ENCODE peak calls at places on chromosome X, in five cellular contexts. L, A, U, Q and N are unnamed samples.

GRCh38 chrX:100368167-100368566 is 41.9 kb downstream of the PCDH19 start:
- DNase-seq in L (no peak), A (no peak), U (peak), Q (no peak), N (peak)

GRCh38 chrX:93585661-93586060 is 87.7 kb downstream of the NAP1L3 start:
- DNase-seq in L (no peak), A (no peak), U (no peak), Q (no peak), N (peak)

GRCh38 chrX:41695464-41695863 is 6.7 kb downstream of the GPR34 start:
- DNase-seq in L (peak), A (no peak), U (no peak), Q (no peak), N (no peak)

GRCh38 chrX:70231666-70232065 is 2.8 kb upstream of the AWAT1 start:
- DNase-seq in L (no peak), A (no peak), U (no peak), Q (no peak), N (no peak)

GRCh38 chrX:150547511-150548115 is 20.8 kb upstream of the MTM1 start:
- DNase-seq in L (no peak), A (peak), U (no peak), Q (peak), N (no peak)

GRCh38 chrX:140661657-140662056 is 47.9 kb upstream of the LINC00632 start:
- DNase-seq in L (no peak), A (no peak), U (no peak), Q (no peak), N (no peak)

GRCh38 chrX:134013092-134013497 is 27.7 kb upstream of the GPC3 start:
- DNase-seq in L (no peak), A (no peak), U (no peak), Q (no peak), N (peak)

GRCh38 chrX:119236599-119237525 is 777 bp downstream of the PGRMC1 start:
- DNase-seq in L (peak), A (no peak), U (peak), Q (no peak), N (peak)

GRCh38 chrX:45775462-45775861 is 574.8 kb upstream of the DIPK2B start:
- DNase-seq in L (no peak), A (no peak), U (no peak), Q (no peak), N (peak)

GRCh38 chrX:148417934-148418333 is 82.5 kb upstream of the AFF2 start:
- DNase-seq in L (no peak), A (no peak), U (no peak), Q (no peak), N (no peak)

GRCh38 chrX:10450959-10451355 is 169.4 kb downstream of the MID1 start:
- DNase-seq in L (no peak), A (no peak), U (no peak), Q (no peak), N (no peak)

GRCh38 chrX:95835223-95835622 is 849.4 kb upstream of the DIAPH2 start:
- DNase-seq in L (no peak), A (no peak), U (no peak), Q (no peak), N (no peak)

GRCh38 chrX:119423631-119424030 is 24.5 kb downstream of the SLC25A43 start:
- DNase-seq in L (no peak), A (no peak), U (no peak), Q (no peak), N (no peak)

GRCh38 chrX:42680651-42681050 is 97.3 kb downstream of the PPP1R2C start:
- DNase-seq in L (no peak), A (no peak), U (peak), Q (no peak), N (no peak)

GRCh38 chrX:138885886-138886285 is 174.4 kb upstream of the FGF13 start:
- DNase-seq in L (no peak), A (no peak), U (no peak), Q (no peak), N (no peak)

GRCh38 chrX:67574696-67575095 is 30.9 kb downstream of the AR start:
- DNase-seq in L (no peak), A (no peak), U (no peak), Q (no peak), N (no peak)

GRCh38 chrX:24241822-24242648 is 71.8 kb downstream of the SUPT20HL2 start:
- DNase-seq in L (no peak), A (no peak), U (peak), Q (no peak), N (peak)

GRCh38 chrX:153981771-153982533 is 9.4 kb downstream of the TMEM187 start:
- DNase-seq in L (no peak), A (no peak), U (no peak), Q (no peak), N (no peak)

GRCh38 chrX:31543565-31544125 is 471.8 kb upstream of the FTHL17 start:
- DNase-seq in L (no peak), A (no peak), U (no peak), Q (no peak), N (no peak)

GRCh38 chrX:87895421-87895820 is 377.8 kb downstream of the KLHL4 start:
- DNase-seq in L (no peak), A (no peak), U (no peak), Q (no peak), N (no peak)
- H3K27ac ChIP-seq in L (no peak), A (no peak), U (no peak), Q (no peak), N (no peak)

GRCh38 chrX:723781-724180 is 93.2 kb downstream of the SHOX start:
- DNase-seq in L (no peak), A (no peak), U (no peak), Q (no peak), N (no peak)
- TF ChIP-seq CTCF in L (no peak), A (no peak), U (no peak), Q (no peak), N (no peak)

GRCh38 chrX:9164086-9164485 is 130.2 kb upstream of the FAM9B start:
- DNase-seq in L (no peak), A (no peak), U (no peak), Q (no peak), N (no peak)
- H3K27ac ChIP-seq in L (no peak), A (no peak), U (no peak), Q (no peak), N (peak)

GRCh38 chrX:107451754-107452153 is 2.3 kb downstream of the FRMPD3 start:
- DNase-seq in L (no peak), A (no peak), U (peak), Q (no peak), N (no peak)

GRCh38 chrX:107447642-107448041 is 1.8 kb upstream of the FRMPD3 start:
- DNase-seq in L (no peak), A (no peak), U (no peak), Q (no peak), N (no peak)

GRCh38 chrX:107450823-107451509 is 1.5 kb downstream of the FRMPD3 start:
- DNase-seq in L (no peak), A (no peak), U (peak), Q (no peak), N (no peak)

GRCh38 chrX:107449490-107450175 is at the start of gene FRMPD3:
- DNase-seq in L (no peak), A (no peak), U (peak), Q (no peak), N (no peak)

DNA sequence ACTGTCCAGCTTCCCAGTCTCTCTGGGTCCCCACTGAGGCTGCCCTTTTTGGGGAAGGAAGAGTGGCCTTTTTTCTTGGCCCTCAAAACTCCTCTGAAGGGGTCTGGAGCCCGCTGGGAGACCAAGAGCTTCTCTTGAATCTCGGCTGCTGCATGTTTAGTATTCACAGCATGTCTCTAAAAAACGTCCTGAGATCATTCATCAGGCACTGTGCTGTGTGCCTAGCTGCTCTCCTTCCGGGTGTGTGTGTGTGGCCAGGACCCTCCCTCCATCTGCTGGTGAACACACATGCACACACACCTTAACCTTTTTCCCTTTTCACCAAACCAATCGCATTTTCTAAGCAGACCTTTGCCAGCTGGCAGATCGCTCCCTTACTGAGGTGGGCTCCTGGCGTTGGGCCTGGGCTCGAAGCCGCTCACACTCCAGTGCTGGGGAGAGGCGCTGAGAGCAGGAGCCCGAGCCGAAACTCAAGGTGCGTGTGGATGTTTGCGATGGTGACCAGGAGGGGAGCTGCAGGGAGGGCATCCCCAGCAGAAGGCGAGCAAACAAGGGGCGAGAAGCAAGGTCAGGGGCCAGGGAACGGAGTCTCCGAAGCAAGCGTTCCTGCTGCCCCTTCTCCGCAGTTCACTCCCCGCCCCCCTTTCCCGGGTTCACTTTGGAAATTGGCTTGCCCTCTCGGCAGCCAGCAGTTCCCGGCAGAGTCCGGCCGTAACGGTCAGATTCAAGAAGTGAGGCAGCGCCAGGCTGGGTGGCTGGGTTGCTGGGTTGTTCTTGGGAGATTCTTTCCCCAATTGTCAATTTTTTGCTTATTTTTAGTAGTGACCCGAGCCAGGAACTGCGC is 605 bp upstream of the FRMPD3 start:
- DNase-seq in L (no peak), A (no peak), U (peak), Q (no peak), N (no peak)
- TF ChIP-seq CTCF in L (no peak), A (no peak), U (no peak), Q (no peak), N (no peak)

GRCh38 chrX:15602761-15603160 is 2.0 kb upstream of the ACE2 start:
- DNase-seq in L (no peak), A (no peak), U (no peak), Q (no peak), N (no peak)
- H3K27ac ChIP-seq in L (no peak), A (no peak), U (no peak), Q (no peak), N (no peak)